ENCODE peak calls at places on chromosomes 6 and 20, in four cellular contexts. V is ELR, N is T-helper 9 cell, H is nucleus accumbens. J is an unnamed sample.
A peak's percentile ranks its signal among the peaks of the same experiment; 100 is the strongest.

GRCh38 chr6:89792881-89793280 is 26.7 kb downstream of the MDN1 start:
- DNase-seq in H (no peak), V (peak; percentile 47), N (no peak), J (no peak)

GRCh38 chr20:32017711-32018251 is 7.5 kb downstream of the CCM2L start:
- DNase-seq in H (no peak), V (no peak), N (peak; percentile 40), J (peak; percentile 37)

GRCh38 chr6:105941616-105942412 is 144.3 kb upstream of the PRDM1 start:
- DNase-seq in N (no peak), V (peak; percentile 21), H (no peak), J (no peak)

GRCh38 chr6:148874698-148875293 is 128.0 kb downstream of the UST start:
- DNase-seq in V (no peak), H (no peak), N (no peak), J (no peak)

GRCh38 chr20:10501377-10501776 is 66.3 kb downstream of the SLX4IP start:
- DNase-seq in N (no peak), V (no peak), H (no peak), J (peak; percentile 19)

GRCh38 chr6:47132724-47133123 is 90.6 kb upstream of the ADGRF1 start:
- DNase-seq in N (no peak), H (no peak), V (no peak), J (no peak)

GRCh38 chr20:31835977-31836852 is 9.2 kb downstream of the FOXS1 start:
- DNase-seq in N (no peak), V (peak; percentile 98), H (no peak), J (no peak)

GRCh38 chr6:18022398-18023231 is 35.2 kb upstream of the KIF13A start:
- DNase-seq in V (peak; percentile 81), H (no peak), N (no peak), J (no peak)

GRCh38 chr20:17036546-17036945 is 190.3 kb upstream of the PCSK2 start:
- DNase-seq in V (no peak), N (no peak), H (no peak), J (no peak)

GRCh38 chr6:156600678-156601077 is 176.5 kb upstream of the ARID1B start:
- DNase-seq in H (no peak), V (no peak), N (no peak), J (no peak)

GRCh38 chr6:123745877-123746276 is 57.8 kb upstream of the NKAIN2 start:
- DNase-seq in N (no peak), H (no peak), V (peak; percentile 48), J (no peak)

GRCh38 chr6:153616506-153616905 is 422.5 kb upstream of the OPRM1 start:
- DNase-seq in V (no peak), H (no peak), N (no peak), J (no peak)

GRCh38 chr6:107355659-107356058 is 103.7 kb downstream of the PDSS2 start:
- DNase-seq in V (no peak), H (no peak), N (no peak), J (no peak)

GRCh38 chr6:119110601-119111548 is 32.4 kb upstream of the FAM184A start:
- DNase-seq in N (peak; percentile 11), V (peak; percentile 67), H (no peak), J (no peak)

GRCh38 chr6:39254999-39255535 is 25.8 kb upstream of the KCNK5 start:
- DNase-seq in V (no peak), N (no peak), H (no peak), J (no peak)

GRCh38 chr6:30818426-30818841 is 65.9 kb upstream of the DDR1 start:
- DNase-seq in H (no peak), V (peak; percentile 90), N (no peak), J (no peak)

GRCh38 chr6:89023591-89024441 is 56.7 kb upstream of the PNRC1 start:
- DNase-seq in N (no peak), H (no peak), V (peak; percentile 29), J (no peak)

GRCh38 chr6:141401851-141402250 is 730.9 kb upstream of the GJE1 start:
- DNase-seq in H (no peak), N (no peak), V (no peak), J (no peak)

GRCh38 chr6:101086473-101086872 is 205.3 kb upstream of the ASCC3 start:
- DNase-seq in H (no peak), N (no peak), V (no peak), J (no peak)

GRCh38 chr20:10476319-10476724 is 41.2 kb downstream of the SLX4IP start:
- DNase-seq in V (peak; percentile 46), N (no peak), H (no peak), J (no peak)

GRCh38 chr6:148547110-148547509 is 199.7 kb upstream of the UST start:
- DNase-seq in H (no peak), V (no peak), N (no peak), J (no peak)

GRCh38 chr6:158536084-158536890 is 23.6 kb upstream of the TMEM181 start:
- DNase-seq in V (peak; percentile 69), H (no peak), N (peak; percentile 72), J (peak; percentile 63)

GRCh38 chr20:3209946-3210317 is 634 bp downstream of the ITPA start:
- DNase-seq in V (peak; percentile 25), H (no peak), N (no peak), J (no peak)

GRCh38 chr6:24493945-24494725 is 634 bp upstream of the ALDH5A1 start:
- DNase-seq in H (no peak), V (no peak), N (no peak), J (no peak)